ENCODE peak calls at places on chromosomes 7 and 10, in nine cellular contexts. One of them, this sample, is unnamed. For H3K4me1, the result is how much of the 10 kb centered on the place peaks cover.

GRCh38 chr7:97973206-97973658 is 16.8 kb downstream of the OCM2 start:
- DNase-seq in adrenal gland: peak
- DNase-seq in uterus: no peak
- DNase-seq in A673: no peak
- DNase-seq in sigmoid colon: no peak
- DNase-seq in HepG2: no peak
- DNase-seq in heart left ventricle: no peak
- DNase-seq in fibroblast of lung: peak
- DNase-seq in colonic mucosa: no peak
- DNase-seq in this sample: no peak

GRCh38 chr7:85237721-85238120 is 50.9 kb upstream of the SEMA3D start:
- DNase-seq in HepG2: no peak
- DNase-seq in uterus: no peak
- DNase-seq in adrenal gland: no peak
- DNase-seq in sigmoid colon: no peak
- DNase-seq in A673: no peak
- DNase-seq in colonic mucosa: no peak
- DNase-seq in fibroblast of lung: peak
- DNase-seq in heart left ventricle: no peak
- DNase-seq in this sample: no peak

GRCh38 chr7:32290015-32290414 is 200.2 kb downstream of the LSM5 start:
- DNase-seq in colonic mucosa: no peak
- DNase-seq in adrenal gland: peak
- DNase-seq in sigmoid colon: peak
- DNase-seq in uterus: no peak
- DNase-seq in HepG2: no peak
- DNase-seq in fibroblast of lung: no peak
- DNase-seq in A673: no peak
- DNase-seq in heart left ventricle: peak
- DNase-seq in this sample: no peak

GRCh38 chr7:132004528-132004927 is 448.1 kb upstream of the PODXL start:
- DNase-seq in sigmoid colon: no peak
- DNase-seq in heart left ventricle: peak
- DNase-seq in colonic mucosa: no peak
- DNase-seq in adrenal gland: peak
- DNase-seq in uterus: peak
- DNase-seq in fibroblast of lung: peak
- DNase-seq in HepG2: no peak
- DNase-seq in A673: peak
- DNase-seq in this sample: peak

GRCh38 chr7:38950309-38950708 is 27.4 kb upstream of the POU6F2 start:
- DNase-seq in uterus: no peak
- DNase-seq in HepG2: no peak
- DNase-seq in colonic mucosa: no peak
- DNase-seq in fibroblast of lung: no peak
- DNase-seq in A673: no peak
- DNase-seq in adrenal gland: no peak
- DNase-seq in sigmoid colon: no peak
- DNase-seq in heart left ventricle: no peak
- DNase-seq in this sample: no peak

GRCh38 chr10:71344916-71345557 is 26.0 kb downstream of the SLC29A3 start:
- DNase-seq in A673: no peak
- DNase-seq in adrenal gland: no peak
- DNase-seq in fibroblast of lung: no peak
- DNase-seq in uterus: no peak
- DNase-seq in HepG2: no peak
- DNase-seq in colonic mucosa: no peak
- DNase-seq in sigmoid colon: no peak
- DNase-seq in heart left ventricle: no peak
- DNase-seq in this sample: no peak

GRCh38 chr7:43199761-43200160 is 87.3 kb downstream of the HECW1 start:
- DNase-seq in fibroblast of lung: peak
- DNase-seq in uterus: no peak
- DNase-seq in sigmoid colon: no peak
- DNase-seq in HepG2: no peak
- DNase-seq in A673: no peak
- DNase-seq in adrenal gland: no peak
- DNase-seq in heart left ventricle: no peak
- DNase-seq in colonic mucosa: no peak
- DNase-seq in this sample: no peak

GRCh38 chr10:29387269-29387668 is 98.4 kb downstream of the LYZL1 start:
- DNase-seq in fibroblast of lung: no peak
- DNase-seq in sigmoid colon: no peak
- DNase-seq in heart left ventricle: no peak
- DNase-seq in uterus: no peak
- DNase-seq in HepG2: no peak
- DNase-seq in colonic mucosa: no peak
- DNase-seq in A673: no peak
- DNase-seq in adrenal gland: no peak
- DNase-seq in this sample: peak

GRCh38 chr7:129786825-129787563 is 165.8 kb downstream of the UBE2H start:
- DNase-seq in adrenal gland: no peak
- DNase-seq in heart left ventricle: no peak
- DNase-seq in fibroblast of lung: no peak
- DNase-seq in sigmoid colon: no peak
- DNase-seq in A673: no peak
- DNase-seq in uterus: no peak
- DNase-seq in colonic mucosa: no peak
- DNase-seq in HepG2: no peak
- DNase-seq in this sample: no peak

GRCh38 chr10:103265712-103266329 is 11.1 kb upstream of the INA start:
- DNase-seq in heart left ventricle: peak
- DNase-seq in A673: peak
- DNase-seq in HepG2: peak
- DNase-seq in uterus: peak
- DNase-seq in fibroblast of lung: peak
- DNase-seq in adrenal gland: peak
- DNase-seq in sigmoid colon: no peak
- DNase-seq in colonic mucosa: peak
- DNase-seq in this sample: no peak

GRCh38 chr10:130744631-130745030 is 566.9 kb downstream of the TCERG1L start:
- DNase-seq in heart left ventricle: no peak
- DNase-seq in adrenal gland: no peak
- DNase-seq in uterus: no peak
- DNase-seq in HepG2: no peak
- DNase-seq in fibroblast of lung: no peak
- DNase-seq in colonic mucosa: no peak
- DNase-seq in sigmoid colon: peak
- DNase-seq in A673: no peak
- DNase-seq in this sample: no peak

GRCh38 chr10:50577681-50578350 is 45.9 kb downstream of the SGMS1 start:
- DNase-seq in fibroblast of lung: peak
- DNase-seq in adrenal gland: peak
- DNase-seq in A673: no peak
- DNase-seq in colonic mucosa: peak
- DNase-seq in heart left ventricle: peak
- DNase-seq in sigmoid colon: no peak
- DNase-seq in uterus: no peak
- DNase-seq in HepG2: no peak
- DNase-seq in this sample: peak

GRCh38 chr10:43403911-43404674 is 4.9 kb downstream of the HNRNPF start:
- DNase-seq in A673: no peak
- DNase-seq in colonic mucosa: no peak
- DNase-seq in uterus: no peak
- DNase-seq in sigmoid colon: no peak
- DNase-seq in heart left ventricle: no peak
- DNase-seq in adrenal gland: no peak
- DNase-seq in fibroblast of lung: no peak
- DNase-seq in HepG2: no peak
- DNase-seq in this sample: no peak

GRCh38 chr7:137754076-137754851 is 92.5 kb downstream of the DGKI start:
- DNase-seq in fibroblast of lung: peak
- DNase-seq in A673: no peak
- DNase-seq in colonic mucosa: no peak
- DNase-seq in uterus: no peak
- DNase-seq in HepG2: no peak
- DNase-seq in sigmoid colon: no peak
- DNase-seq in heart left ventricle: no peak
- DNase-seq in adrenal gland: peak
- DNase-seq in this sample: peak

GRCh38 chr7:128031901-128032604 is 816 bp upstream of the LRRC4 start:
- DNase-seq in uterus: peak
- DNase-seq in adrenal gland: peak
- DNase-seq in heart left ventricle: peak
- DNase-seq in fibroblast of lung: peak
- DNase-seq in sigmoid colon: peak
- DNase-seq in A673: peak
- DNase-seq in colonic mucosa: no peak
- DNase-seq in HepG2: no peak
- DNase-seq in this sample: peak
- TF ChIP-seq CTCF in uterus: peak
- TF ChIP-seq CTCF in adrenal gland: peak
- TF ChIP-seq CTCF in heart left ventricle: no peak
- TF ChIP-seq CTCF in fibroblast of lung: peak
- TF ChIP-seq CTCF in sigmoid colon: no peak
- TF ChIP-seq CTCF in A673: peak
- TF ChIP-seq CTCF in colonic mucosa: no peak
- TF ChIP-seq CTCF in HepG2: no peak
- TF ChIP-seq CTCF in this sample: peak

GRCh38 chr7:29249860-29250259 is 55.3 kb downstream of the CHN2 start:
- DNase-seq in adrenal gland: no peak
- DNase-seq in HepG2: no peak
- DNase-seq in uterus: no peak
- DNase-seq in A673: no peak
- DNase-seq in heart left ventricle: no peak
- DNase-seq in colonic mucosa: no peak
- DNase-seq in sigmoid colon: no peak
- DNase-seq in fibroblast of lung: no peak
- DNase-seq in this sample: no peak

GRCh38 chr7:29247232-29247961 is 52.8 kb downstream of the CHN2 start:
- DNase-seq in A673: no peak
- DNase-seq in adrenal gland: no peak
- DNase-seq in uterus: no peak
- DNase-seq in sigmoid colon: no peak
- DNase-seq in colonic mucosa: no peak
- DNase-seq in fibroblast of lung: no peak
- DNase-seq in heart left ventricle: no peak
- DNase-seq in HepG2: no peak
- DNase-seq in this sample: no peak

GRCh38 chr7:29248713-29249382 is 54.3 kb downstream of the CHN2 start:
- DNase-seq in fibroblast of lung: no peak
- DNase-seq in adrenal gland: no peak
- DNase-seq in heart left ventricle: no peak
- DNase-seq in uterus: no peak
- DNase-seq in HepG2: peak
- DNase-seq in sigmoid colon: no peak
- DNase-seq in colonic mucosa: no peak
- DNase-seq in A673: no peak
- DNase-seq in this sample: no peak

GRCh38 chr7:29249383-29249750 is 54.8 kb downstream of the CHN2 start:
- DNase-seq in fibroblast of lung: no peak
- DNase-seq in A673: no peak
- DNase-seq in uterus: no peak
- DNase-seq in heart left ventricle: no peak
- DNase-seq in adrenal gland: no peak
- DNase-seq in HepG2: no peak
- DNase-seq in sigmoid colon: no peak
- DNase-seq in colonic mucosa: no peak
- DNase-seq in this sample: no peak

GRCh38 chr7:29247962-29248236 is 53.3 kb downstream of the CHN2 start:
- DNase-seq in sigmoid colon: no peak
- DNase-seq in heart left ventricle: no peak
- DNase-seq in colonic mucosa: no peak
- DNase-seq in adrenal gland: no peak
- DNase-seq in HepG2: no peak
- DNase-seq in uterus: no peak
- DNase-seq in fibroblast of lung: no peak
- DNase-seq in A673: no peak
- DNase-seq in this sample: no peak
- H3K27ac ChIP-seq in sigmoid colon: no peak
- H3K27ac ChIP-seq in heart left ventricle: peak
- H3K27ac ChIP-seq in colonic mucosa: no peak
- H3K27ac ChIP-seq in adrenal gland: peak
- H3K27ac ChIP-seq in HepG2: peak
- H3K27ac ChIP-seq in uterus: peak
- H3K27ac ChIP-seq in fibroblast of lung: no peak
- H3K27ac ChIP-seq in A673: no peak
- H3K27ac ChIP-seq in this sample: no peak

GRCh38 chr7:155722936-155723335 is 78.5 kb downstream of the RBM33 start:
- DNase-seq in adrenal gland: no peak
- DNase-seq in sigmoid colon: no peak
- DNase-seq in uterus: no peak
- DNase-seq in A673: no peak
- DNase-seq in heart left ventricle: no peak
- DNase-seq in colonic mucosa: no peak
- DNase-seq in fibroblast of lung: no peak
- DNase-seq in HepG2: no peak
- DNase-seq in this sample: no peak

GRCh38 chr7:155717010-155717744 is 72.7 kb downstream of the RBM33 start:
- DNase-seq in A673: no peak
- DNase-seq in sigmoid colon: no peak
- DNase-seq in heart left ventricle: no peak
- DNase-seq in adrenal gland: no peak
- DNase-seq in HepG2: no peak
- DNase-seq in fibroblast of lung: no peak
- DNase-seq in colonic mucosa: no peak
- DNase-seq in uterus: no peak
- DNase-seq in this sample: no peak

GRCh38 chr7:155725073-155725346 is 80.5 kb downstream of the RBM33 start:
- DNase-seq in heart left ventricle: no peak
- DNase-seq in adrenal gland: no peak
- DNase-seq in colonic mucosa: no peak
- DNase-seq in A673: no peak
- DNase-seq in uterus: no peak
- DNase-seq in fibroblast of lung: no peak
- DNase-seq in HepG2: no peak
- DNase-seq in sigmoid colon: no peak
- DNase-seq in this sample: no peak

GRCh38 chr7:155722118-155722517 is 77.7 kb downstream of the RBM33 start:
- DNase-seq in A673: no peak
- DNase-seq in colonic mucosa: no peak
- DNase-seq in HepG2: no peak
- DNase-seq in uterus: no peak
- DNase-seq in sigmoid colon: no peak
- DNase-seq in heart left ventricle: no peak
- DNase-seq in adrenal gland: no peak
- DNase-seq in fibroblast of lung: no peak
- DNase-seq in this sample: no peak

DNA sequence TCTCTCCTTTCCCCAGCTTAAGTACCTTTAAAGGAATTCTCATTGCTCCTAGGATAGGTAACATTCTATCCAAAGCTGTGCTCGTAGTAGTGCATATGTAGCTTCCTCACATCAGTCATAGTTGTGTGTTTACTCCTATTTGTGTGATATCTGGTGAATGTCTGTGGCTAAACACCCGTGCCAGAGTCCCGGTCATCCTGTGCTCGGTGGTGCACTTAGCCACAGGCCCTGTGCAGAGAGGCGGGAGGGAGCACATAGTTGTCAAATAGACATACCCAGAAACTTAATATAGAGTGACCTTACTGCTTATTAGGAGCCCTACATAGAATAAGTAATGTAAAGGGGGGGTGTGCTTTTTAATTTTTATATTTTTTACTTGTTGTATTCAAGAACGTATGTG is 76.6 kb downstream of the RBM33 start:
- DNase-seq in HepG2: no peak
- DNase-seq in heart left ventricle: no peak
- DNase-seq in sigmoid colon: no peak
- DNase-seq in colonic mucosa: no peak
- DNase-seq in A673: no peak
- DNase-seq in uterus: no peak
- DNase-seq in fibroblast of lung: no peak
- DNase-seq in adrenal gland: no peak
- DNase-seq in this sample: no peak
- H3K4me1 ChIP-seq in HepG2: under half
- H3K4me1 ChIP-seq in heart left ventricle: under half
- H3K4me1 ChIP-seq in sigmoid colon: under half
- H3K4me1 ChIP-seq in colonic mucosa: under half
- H3K4me1 ChIP-seq in A673: under half
- H3K4me1 ChIP-seq in uterus: under half
- H3K4me1 ChIP-seq in fibroblast of lung: under half
- H3K4me1 ChIP-seq in adrenal gland: under half
- H3K4me1 ChIP-seq in this sample: under half

GRCh38 chr7:7169296-7169695 is 13.0 kb upstream of the C1GALT1 start:
- DNase-seq in colonic mucosa: no peak
- DNase-seq in HepG2: no peak
- DNase-seq in uterus: no peak
- DNase-seq in heart left ventricle: no peak
- DNase-seq in sigmoid colon: no peak
- DNase-seq in fibroblast of lung: no peak
- DNase-seq in A673: no peak
- DNase-seq in adrenal gland: no peak
- DNase-seq in this sample: no peak
- TF ChIP-seq CTCF in colonic mucosa: no peak
- TF ChIP-seq CTCF in HepG2: no peak
- TF ChIP-seq CTCF in uterus: no peak
- TF ChIP-seq CTCF in heart left ventricle: no peak
- TF ChIP-seq CTCF in sigmoid colon: no peak
- TF ChIP-seq CTCF in fibroblast of lung: no peak
- TF ChIP-seq CTCF in A673: no peak
- TF ChIP-seq CTCF in adrenal gland: no peak
- TF ChIP-seq CTCF in this sample: no peak

This sample was measured in left lung.